ENCODE peak calls at places on chromosomes 5 and 9, in six cellular contexts. One of them, this sample, is unnamed.

GRCh38 chr5:27315541-27316282 is 277.3 kb upstream of the CDH9 start:
- DNase-seq in fibroblast of pulmonary artery: peak
- DNase-seq in MM.1S: peak
- DNase-seq in fibroblast of the aortic adventitia: peak
- DNase-seq in heart left ventricle: no peak
- DNase-seq in neural progenitor cell: peak
- DNase-seq in this sample: peak

GRCh38 chr9:72971411-72971810 is 18.6 kb upstream of the ALDH1A1 start:
- DNase-seq in fibroblast of pulmonary artery: no peak
- DNase-seq in MM.1S: no peak
- DNase-seq in fibroblast of the aortic adventitia: no peak
- DNase-seq in heart left ventricle: no peak
- DNase-seq in neural progenitor cell: no peak
- DNase-seq in this sample: no peak

GRCh38 chr5:9207820-9208418 is 338.0 kb downstream of the SEMA5A start:
- DNase-seq in fibroblast of pulmonary artery: peak
- DNase-seq in MM.1S: peak
- DNase-seq in fibroblast of the aortic adventitia: peak
- DNase-seq in heart left ventricle: no peak
- DNase-seq in neural progenitor cell: peak
- DNase-seq in this sample: peak

GRCh38 chr5:78569441-78569840 is 79.1 kb downstream of the LHFPL2 start:
- DNase-seq in fibroblast of pulmonary artery: peak
- DNase-seq in MM.1S: no peak
- DNase-seq in fibroblast of the aortic adventitia: peak
- DNase-seq in heart left ventricle: no peak
- DNase-seq in neural progenitor cell: peak
- DNase-seq in this sample: peak

GRCh38 chr5:62698756-62699155 is 120.1 kb downstream of the LRRC70 start:
- DNase-seq in fibroblast of pulmonary artery: no peak
- DNase-seq in MM.1S: peak
- DNase-seq in fibroblast of the aortic adventitia: no peak
- DNase-seq in heart left ventricle: no peak
- DNase-seq in neural progenitor cell: no peak
- DNase-seq in this sample: no peak

GRCh38 chr5:134521831-134522230 is 3.6 kb upstream of the JADE2 start:
- DNase-seq in fibroblast of pulmonary artery: no peak
- DNase-seq in MM.1S: no peak
- DNase-seq in fibroblast of the aortic adventitia: no peak
- DNase-seq in heart left ventricle: no peak
- DNase-seq in neural progenitor cell: no peak
- DNase-seq in this sample: no peak

GRCh38 chr5:1467341-1468246 is 22.4 kb upstream of the SLC6A3 start:
- DNase-seq in fibroblast of pulmonary artery: no peak
- DNase-seq in MM.1S: no peak
- DNase-seq in fibroblast of the aortic adventitia: no peak
- DNase-seq in heart left ventricle: no peak
- DNase-seq in neural progenitor cell: no peak
- DNase-seq in this sample: no peak

GRCh38 chr5:62650197-62650596 is 71.6 kb downstream of the LRRC70 start:
- DNase-seq in fibroblast of pulmonary artery: no peak
- DNase-seq in MM.1S: no peak
- DNase-seq in fibroblast of the aortic adventitia: no peak
- DNase-seq in heart left ventricle: no peak
- DNase-seq in neural progenitor cell: no peak
- DNase-seq in this sample: no peak

GRCh38 chr5:169548315-169548714 is 35.3 kb upstream of the SPDL1 start:
- DNase-seq in fibroblast of pulmonary artery: peak
- DNase-seq in MM.1S: no peak
- DNase-seq in fibroblast of the aortic adventitia: peak
- DNase-seq in heart left ventricle: no peak
- DNase-seq in neural progenitor cell: peak
- DNase-seq in this sample: peak

GRCh38 chr9:124220551-124221451 is 36.9 kb upstream of the NEK6 start:
- DNase-seq in fibroblast of pulmonary artery: peak
- DNase-seq in MM.1S: no peak
- DNase-seq in fibroblast of the aortic adventitia: peak
- DNase-seq in heart left ventricle: no peak
- DNase-seq in neural progenitor cell: no peak
- DNase-seq in this sample: peak

GRCh38 chr5:90542827-90543519 is 13.6 kb upstream of the LYSMD3 start:
- DNase-seq in fibroblast of pulmonary artery: no peak
- DNase-seq in MM.1S: no peak
- DNase-seq in fibroblast of the aortic adventitia: no peak
- DNase-seq in heart left ventricle: no peak
- DNase-seq in neural progenitor cell: no peak
- DNase-seq in this sample: no peak

GRCh38 chr9:19057033-19057432 is 7.8 kb downstream of the RRAGA start:
- DNase-seq in fibroblast of pulmonary artery: no peak
- DNase-seq in MM.1S: no peak
- DNase-seq in fibroblast of the aortic adventitia: no peak
- DNase-seq in heart left ventricle: no peak
- DNase-seq in neural progenitor cell: no peak
- DNase-seq in this sample: no peak

GRCh38 chr5:124670672-124671592 is 75.5 kb downstream of the ZNF608 start:
- DNase-seq in fibroblast of pulmonary artery: no peak
- DNase-seq in MM.1S: no peak
- DNase-seq in fibroblast of the aortic adventitia: no peak
- DNase-seq in heart left ventricle: no peak
- DNase-seq in neural progenitor cell: no peak
- DNase-seq in this sample: no peak

GRCh38 chr5:124337996-124338395 is 408.4 kb downstream of the ZNF608 start:
- DNase-seq in fibroblast of pulmonary artery: no peak
- DNase-seq in MM.1S: no peak
- DNase-seq in fibroblast of the aortic adventitia: peak
- DNase-seq in heart left ventricle: no peak
- DNase-seq in neural progenitor cell: no peak
- DNase-seq in this sample: peak

DNA sequence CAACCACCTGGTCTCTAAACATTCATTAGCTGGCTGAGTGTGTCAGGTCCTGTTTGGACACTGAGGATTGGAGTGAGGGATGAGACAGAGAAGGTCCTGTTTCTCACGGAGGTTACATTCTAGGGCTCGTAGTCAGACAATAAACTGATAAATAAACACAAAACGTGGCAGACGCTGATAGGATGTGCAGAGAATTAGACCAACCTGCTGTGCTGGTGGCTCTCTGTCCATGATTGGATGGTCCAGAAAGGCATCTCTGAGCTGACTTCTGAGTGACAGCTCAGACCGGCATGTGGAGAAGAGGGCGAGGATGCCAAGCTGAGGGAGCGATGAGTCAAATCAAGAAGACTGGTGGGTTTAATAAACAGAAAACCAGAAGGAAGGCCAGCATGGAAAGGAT is 132.3 kb upstream of the TAF11L2 start:
- DNase-seq in fibroblast of pulmonary artery: no peak
- DNase-seq in MM.1S: no peak
- DNase-seq in fibroblast of the aortic adventitia: no peak
- DNase-seq in heart left ventricle: no peak
- DNase-seq in neural progenitor cell: no peak
- DNase-seq in this sample: no peak
- H3K4me3 ChIP-seq in fibroblast of pulmonary artery: no peak
- H3K4me3 ChIP-seq in MM.1S: no peak
- H3K4me3 ChIP-seq in fibroblast of the aortic adventitia: no peak
- H3K4me3 ChIP-seq in heart left ventricle: no peak
- H3K4me3 ChIP-seq in neural progenitor cell: no peak
- H3K4me3 ChIP-seq in this sample: no peak

DNA sequence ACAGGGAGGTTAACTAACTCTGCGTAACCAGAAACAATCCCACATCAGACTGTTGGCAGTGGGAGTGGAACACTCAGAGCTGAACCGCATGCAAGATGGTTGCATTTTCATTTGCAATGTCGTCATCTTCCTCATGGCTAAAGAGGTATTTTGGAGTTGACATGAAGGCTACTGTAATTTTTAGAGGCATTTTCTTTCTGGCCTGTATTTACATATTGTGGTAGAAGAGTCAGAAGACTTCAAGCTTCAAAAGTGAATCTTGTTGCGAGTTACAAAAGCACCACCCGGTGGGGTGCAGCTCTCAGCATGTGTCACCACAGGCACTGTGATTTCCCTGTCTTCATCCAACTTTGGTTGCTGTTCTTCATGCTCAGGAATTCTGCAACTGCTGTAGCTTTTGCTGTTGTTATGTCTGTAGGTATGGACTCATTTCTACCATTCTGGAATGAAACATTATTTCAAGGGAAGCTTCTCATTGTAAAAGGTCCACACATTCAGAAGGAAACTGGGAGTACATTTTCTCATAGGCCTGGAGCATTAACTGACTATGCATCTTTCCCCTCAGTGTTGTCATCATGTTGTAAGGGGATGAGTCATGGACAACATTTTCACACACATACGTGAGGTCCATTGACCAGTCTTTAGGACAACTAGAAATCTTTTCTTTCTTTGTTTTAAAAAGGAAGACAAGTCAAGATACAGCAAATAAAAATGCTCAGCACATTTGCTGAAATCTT is 35.4 kb upstream of the GDNF start:
- DNase-seq in fibroblast of pulmonary artery: peak
- DNase-seq in MM.1S: no peak
- DNase-seq in fibroblast of the aortic adventitia: peak
- DNase-seq in heart left ventricle: no peak
- DNase-seq in neural progenitor cell: no peak
- DNase-seq in this sample: peak
- TF ChIP-seq CTCF in fibroblast of pulmonary artery: no peak
- TF ChIP-seq CTCF in MM.1S: no peak
- TF ChIP-seq CTCF in fibroblast of the aortic adventitia: no peak
- TF ChIP-seq CTCF in heart left ventricle: no peak
- TF ChIP-seq CTCF in neural progenitor cell: no peak
- TF ChIP-seq CTCF in this sample: no peak

GRCh38 chr5:52920929-52921328 is 68.2 kb upstream of the ITGA2 start:
- DNase-seq in fibroblast of pulmonary artery: peak
- DNase-seq in MM.1S: no peak
- DNase-seq in fibroblast of the aortic adventitia: peak
- DNase-seq in heart left ventricle: no peak
- DNase-seq in neural progenitor cell: no peak
- DNase-seq in this sample: peak

DNA sequence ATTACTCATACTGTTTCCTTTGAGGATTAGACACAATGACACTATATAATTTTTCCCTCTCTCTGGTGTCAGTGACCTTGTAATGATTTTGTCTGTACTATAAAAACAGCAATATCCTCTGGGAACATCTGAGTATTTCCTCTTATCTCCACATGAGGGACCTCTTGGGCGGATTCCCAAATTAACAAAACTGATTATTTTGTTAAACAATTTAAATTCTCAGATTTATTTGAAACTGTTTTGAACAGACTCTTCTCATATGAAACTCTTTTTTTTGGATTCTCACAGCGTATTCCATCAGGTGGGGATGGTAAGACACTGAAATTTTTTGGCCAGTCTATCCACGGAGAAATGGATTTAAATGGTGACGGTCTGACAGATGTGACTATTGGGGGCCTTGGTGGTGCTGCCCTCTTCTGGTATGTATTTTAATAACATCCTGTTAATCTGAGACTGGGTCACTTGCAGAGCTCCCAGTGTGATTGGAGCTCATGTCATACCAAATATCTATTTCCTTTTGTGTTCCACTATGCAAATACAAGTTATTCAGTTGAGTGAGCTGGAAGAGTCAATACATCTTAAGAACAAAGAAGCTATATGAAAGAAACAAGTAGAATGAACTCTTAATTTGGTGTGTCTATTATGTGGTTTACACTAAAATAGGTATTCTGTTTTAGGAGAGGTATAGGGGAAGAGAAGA is 73.8 kb upstream of the ITGA2 start:
- DNase-seq in fibroblast of pulmonary artery: peak
- DNase-seq in MM.1S: peak
- DNase-seq in fibroblast of the aortic adventitia: peak
- DNase-seq in heart left ventricle: peak
- DNase-seq in neural progenitor cell: peak
- DNase-seq in this sample: peak
- H3K4me3 ChIP-seq in fibroblast of pulmonary artery: peak
- H3K4me3 ChIP-seq in MM.1S: peak
- H3K4me3 ChIP-seq in fibroblast of the aortic adventitia: peak
- H3K4me3 ChIP-seq in heart left ventricle: peak
- H3K4me3 ChIP-seq in neural progenitor cell: peak
- H3K4me3 ChIP-seq in this sample: no peak

GRCh38 chr9:80602291-80602690 is 1030.5 kb downstream of the TLE4 start:
- DNase-seq in fibroblast of pulmonary artery: no peak
- DNase-seq in MM.1S: no peak
- DNase-seq in fibroblast of the aortic adventitia: no peak
- DNase-seq in heart left ventricle: no peak
- DNase-seq in neural progenitor cell: no peak
- DNase-seq in this sample: no peak

GRCh38 chr9:80605793-80606192 is 1034.0 kb downstream of the TLE4 start:
- DNase-seq in fibroblast of pulmonary artery: no peak
- DNase-seq in MM.1S: no peak
- DNase-seq in fibroblast of the aortic adventitia: no peak
- DNase-seq in heart left ventricle: no peak
- DNase-seq in neural progenitor cell: no peak
- DNase-seq in this sample: no peak

DNA sequence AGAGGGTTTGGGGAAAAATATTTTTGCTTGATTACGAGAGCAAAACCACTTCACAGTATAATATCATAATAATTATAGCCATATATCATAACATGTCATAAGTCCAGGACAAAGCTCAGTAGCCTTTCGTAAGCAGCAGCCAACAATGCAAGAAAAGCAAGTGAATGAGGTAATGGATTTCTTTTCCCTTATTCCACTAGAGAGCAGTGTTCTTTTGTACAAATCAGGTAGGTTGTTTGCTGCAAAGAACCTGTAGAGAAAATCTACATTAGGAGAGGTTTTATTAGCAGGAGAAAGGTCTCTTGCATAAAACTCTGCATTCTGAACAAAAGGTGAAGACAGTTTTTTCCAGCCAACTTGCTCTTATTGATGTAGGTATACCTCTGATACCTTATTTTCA is 1033.4 kb downstream of the TLE4 start:
- DNase-seq in fibroblast of pulmonary artery: peak
- DNase-seq in MM.1S: no peak
- DNase-seq in fibroblast of the aortic adventitia: peak
- DNase-seq in heart left ventricle: no peak
- DNase-seq in neural progenitor cell: peak
- DNase-seq in this sample: peak
- TF ChIP-seq CTCF in fibroblast of pulmonary artery: peak
- TF ChIP-seq CTCF in MM.1S: no peak
- TF ChIP-seq CTCF in fibroblast of the aortic adventitia: peak
- TF ChIP-seq CTCF in heart left ventricle: peak
- TF ChIP-seq CTCF in neural progenitor cell: peak
- TF ChIP-seq CTCF in this sample: peak

DNA sequence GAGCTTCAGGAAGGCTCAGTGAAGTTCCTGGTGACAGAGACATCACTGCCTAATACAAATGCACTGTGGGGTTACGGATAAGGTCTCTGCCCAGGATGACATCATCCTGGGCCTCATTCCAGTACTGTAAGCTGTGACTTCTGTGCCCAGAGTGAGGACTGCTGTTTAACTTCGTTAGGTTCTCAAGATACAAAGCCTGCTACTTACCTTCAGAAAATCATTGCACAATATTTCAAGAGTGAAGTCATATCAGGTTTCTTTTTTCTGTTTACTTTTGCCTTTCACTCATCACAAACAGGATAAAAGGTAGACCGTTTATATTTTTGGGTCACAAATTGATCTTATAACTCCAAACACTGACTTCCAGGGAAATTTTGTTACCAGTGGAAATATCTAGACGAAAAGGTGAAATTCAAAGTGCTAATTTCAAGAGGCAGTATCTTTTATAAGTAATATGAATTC is 241.2 kb downstream of the PIK3R1 start:
- DNase-seq in fibroblast of pulmonary artery: peak
- DNase-seq in MM.1S: no peak
- DNase-seq in fibroblast of the aortic adventitia: peak
- DNase-seq in heart left ventricle: peak
- DNase-seq in neural progenitor cell: no peak
- DNase-seq in this sample: peak
- H3K4me3 ChIP-seq in fibroblast of pulmonary artery: no peak
- H3K4me3 ChIP-seq in MM.1S: no peak
- H3K4me3 ChIP-seq in fibroblast of the aortic adventitia: no peak
- H3K4me3 ChIP-seq in heart left ventricle: no peak
- H3K4me3 ChIP-seq in neural progenitor cell: no peak
- H3K4me3 ChIP-seq in this sample: no peak

This sample was measured in cardiac fibroblast.